ENCODE peak calls at places on chromosomes 1 and 21, in eight cellular contexts. J is stimulated activated CD4-positive, alpha-beta T cell treated with anti-CD3 and anti-CD28 coated beads, Interleukin-4, amount 100 ng/mL, for 4 hours; D is NCI-H345; T is thoracic aorta; H is Caki2; E is activated CD4-positive, alpha-beta T cell treated with anti-CD3 and anti-CD28 coated beads, Interleukin-2, amount 50 U/mL, for 48 hours; V is NCI-H2081; W is neural crest cell. Y is an unnamed sample.

GRCh38 chr1:97621955-97622354 is 298.9 kb downstream of the DPYD start:
- DNase-seq in J (no peak), T (no peak), W (no peak), D (no peak), H (no peak), V (no peak), E (no peak), Y (no peak)

GRCh38 chr1:99441234-99442095 is 177.2 kb downstream of the PLPPR4 start:
- DNase-seq in H (no peak), J (no peak), V (no peak), T (no peak), D (no peak), W (no peak), E (no peak), Y (no peak)

GRCh38 chr1:184752656-184753055 is 2.0 kb downstream of the EDEM3 start:
- DNase-seq in J (no peak), V (no peak), H (no peak), W (no peak), T (no peak), E (no peak), D (no peak), Y (no peak)

GRCh38 chr1:41371630-41372599 is 10.7 kb downstream of the FOXO6 start:
- DNase-seq in H (no peak), E (no peak), J (no peak), W (peak), V (peak), D (peak), T (no peak), Y (no peak)

GRCh38 chr1:205443585-205444299 is 12.1 kb downstream of the BLACAT1 start:
- DNase-seq in D (no peak), E (no peak), T (no peak), V (no peak), W (no peak), J (no peak), H (no peak), Y (no peak)

GRCh38 chr1:3650248-3651010 is 526 bp upstream of the WRAP73 start:
- DNase-seq in T (no peak), E (no peak), J (no peak), H (no peak), D (no peak), V (no peak), W (no peak), Y (no peak)

GRCh38 chr1:155206891-155207577 is 663 bp downstream of the THBS3 start:
- DNase-seq in H (peak), V (peak), W (peak), J (peak), T (peak), D (peak), E (peak), Y (peak)

GRCh38 chr1:24501371-24502167 is 1.1 kb upstream of the RCAN3 start:
- DNase-seq in D (no peak), W (no peak), J (peak), V (no peak), T (no peak), H (no peak), E (peak), Y (no peak)

GRCh38 chr1:12057382-12057781 is 5.7 kb upstream of the TNFRSF8 start:
- DNase-seq in E (peak), H (no peak), V (no peak), W (no peak), J (no peak), T (no peak), D (no peak), Y (no peak)

GRCh38 chr1:238252033-238252802 is 361.5 kb upstream of the ZP4 start:
- DNase-seq in W (peak), H (peak), T (no peak), V (peak), E (peak), D (no peak), J (no peak), Y (no peak)

GRCh38 chr21:36730291-36731281 is 31.7 kb downstream of the SIM2 start:
- DNase-seq in J (no peak), W (no peak), E (no peak), D (no peak), V (no peak), H (no peak), T (no peak), Y (no peak)

GRCh38 chr1:154970631-154971340 is at the start of gene SHC1:
- DNase-seq in V (peak), H (peak), E (peak), D (no peak), W (peak), T (peak), J (peak), Y (peak)

GRCh38 chr1:53543771-53544695 is 84.8 kb downstream of the DMRTB1 start:
- DNase-seq in T (no peak), E (no peak), D (no peak), W (no peak), V (no peak), J (no peak), H (no peak), Y (no peak)

GRCh38 chr1:204350857-204351573 is 8.7 kb downstream of the PLEKHA6 start:
- DNase-seq in E (no peak), D (peak), T (no peak), H (no peak), J (no peak), V (peak), W (peak), Y (peak)

GRCh38 chr1:41169066-41169798 is 72.9 kb downstream of the SCMH1 start:
- DNase-seq in V (no peak), W (no peak), D (no peak), E (no peak), H (no peak), T (no peak), J (no peak), Y (no peak)

GRCh38 chr1:8560611-8561544 is 243.0 kb downstream of the SLC45A1 start:
- DNase-seq in J (peak), H (peak), V (peak), D (peak), T (no peak), E (no peak), W (peak), Y (no peak)

GRCh38 chr1:115436596-115436995 is 98.5 kb upstream of the NGF start:
- DNase-seq in W (no peak), E (no peak), H (no peak), J (no peak), V (no peak), D (no peak), T (no peak), Y (no peak)

GRCh38 chr21:14982336-14982735 is 82.5 kb downstream of the NRIP1 start:
- DNase-seq in T (no peak), E (no peak), W (no peak), J (no peak), H (no peak), D (no peak), V (no peak), Y (no peak)

GRCh38 chr1:1123581-1124507 is 8.0 kb upstream of the C1orf159 start:
- DNase-seq in E (no peak), V (no peak), T (no peak), W (no peak), H (no peak), D (no peak), J (no peak), Y (no peak)

GRCh38 chr1:42930178-42931107 is 28.2 kb downstream of the SLC2A1 start:
- DNase-seq in J (no peak), E (peak), T (no peak), V (no peak), D (no peak), W (no peak), H (no peak), Y (no peak)

Y was measured in ascending aorta.